ENCODE peak calls at places on chromosomes 7 and 10, in eight cellular contexts. U, Y, J, O, K, D, N and E are unnamed samples.

GRCh38 chr10:34702093-34702952 is 112.8 kb downstream of the PARD3 start:
- DNase-seq in U (no peak), Y (no peak), J (no peak), O (no peak), K (no peak), D (no peak), N (no peak), E (no peak)

GRCh38 chr7:106793015-106793651 is 71.9 kb upstream of the PIK3CG start:
- DNase-seq in U (peak), Y (no peak), J (peak), O (peak), K (peak), D (peak), N (no peak), E (no peak)

GRCh38 chr7:26899519-26899918 is 35.1 kb upstream of the SKAP2 start:
- DNase-seq in U (no peak), Y (no peak), J (no peak), O (no peak), K (no peak), D (no peak), N (no peak), E (no peak)

GRCh38 chr10:26803849-26804248 is 56.9 kb downstream of the ABI1 start:
- DNase-seq in U (no peak), Y (no peak), J (no peak), O (no peak), K (no peak), D (no peak), N (no peak), E (no peak)

GRCh38 chr10:100014129-100014762 is 4.5 kb upstream of the DNMBP start:
- DNase-seq in U (peak), Y (no peak), J (no peak), O (no peak), K (no peak), D (no peak), N (no peak), E (no peak)

GRCh38 chr10:79347894-79348639 is 798 bp downstream of the PPIF start:
- DNase-seq in U (no peak), Y (no peak), J (peak), O (peak), K (peak), D (peak), N (peak), E (peak)

GRCh38 chr10:26859241-26860025 is 1.3 kb downstream of the ABI1 start:
- DNase-seq in U (no peak), Y (no peak), J (no peak), O (no peak), K (peak), D (no peak), N (no peak), E (no peak)

GRCh38 chr7:87328281-87328680 is 17.2 kb upstream of the CROT start:
- DNase-seq in U (no peak), Y (no peak), J (peak), O (no peak), K (no peak), D (peak), N (no peak), E (no peak)

GRCh38 chr7:148419856-148420508 is 170.6 kb upstream of the C7orf33 start:
- DNase-seq in U (no peak), Y (no peak), J (no peak), O (no peak), K (no peak), D (no peak), N (no peak), E (no peak)

GRCh38 chr10:99548041-99548530 is 15.3 kb downstream of the NKX2-3 start:
- DNase-seq in U (no peak), Y (no peak), J (peak), O (no peak), K (no peak), D (peak), N (no peak), E (no peak)

GRCh38 chr7:41247128-41247865 is 455.6 kb downstream of the INHBA start:
- DNase-seq in U (no peak), Y (no peak), J (peak), O (no peak), K (no peak), D (no peak), N (no peak), E (no peak)

GRCh38 chr7:4792537-4793126 is 17.2 kb downstream of the AP5Z1 start:
- DNase-seq in U (no peak), Y (no peak), J (no peak), O (no peak), K (no peak), D (no peak), N (no peak), E (no peak)

GRCh38 chr10:100347568-100348195 is 649 bp downstream of the SCD start:
- DNase-seq in U (no peak), Y (no peak), J (no peak), O (no peak), K (no peak), D (no peak), N (no peak), E (no peak)

GRCh38 chr7:47453093-47454056 is 128.5 kb downstream of the TNS3 start:
- DNase-seq in U (peak), Y (no peak), J (no peak), O (no peak), K (peak), D (no peak), N (peak), E (peak)

GRCh38 chr7:100949227-100949930 is at the start of gene MUC3A:
- DNase-seq in U (no peak), Y (no peak), J (no peak), O (no peak), K (peak), D (no peak), N (no peak), E (no peak)

GRCh38 chr7:19413444-19413965 is 268.3 kb upstream of the FERD3L start:
- DNase-seq in U (no peak), Y (peak), J (no peak), O (no peak), K (no peak), D (no peak), N (no peak), E (no peak)

GRCh38 chr7:6346581-6346980 is 74.2 kb upstream of the CYTH3 start:
- DNase-seq in U (no peak), Y (no peak), J (no peak), O (no peak), K (no peak), D (no peak), N (no peak), E (no peak)

GRCh38 chr7:50348469-50349162 is 44.1 kb downstream of the IKZF1 start:
- DNase-seq in U (no peak), Y (no peak), J (no peak), O (no peak), K (no peak), D (no peak), N (no peak), E (no peak)

GRCh38 chr7:47937065-47937687 is 11.1 kb downstream of the PKD1L1 start:
- DNase-seq in U (no peak), Y (no peak), J (no peak), O (no peak), K (no peak), D (no peak), N (no peak), E (no peak)